ENCODE peak calls at places on chromosomes 13 and 19, in ten cellular contexts. A is spleen, D is tibial nerve, O is uterus, C is breast epithelium, K is esophagus muscularis mucosa, S is Peyer's patch, V is GM12892, W is stomach, X is esophagus squamous epithelium. N is an unnamed sample.
A peak's percentile ranks its signal among the peaks of the same experiment; 100 is the strongest.

GRCh38 chr19:7848779-7849457 is 18.9 kb downstream of the EVI5L start:
- DNase-seq in O (no peak), V (no peak), K (no peak), D (no peak), A (no peak), S (peak; percentile 46), X (no peak), W (no peak), C (no peak), N (no peak)

GRCh38 chr13:47178090-47178950 is 281.5 kb upstream of the HTR2A start:
- DNase-seq in D (no peak), A (no peak), S (no peak), O (no peak), V (no peak), W (no peak), C (no peak), X (no peak), K (no peak), N (no peak)

GRCh38 chr19:44807652-44808462 is 1.0 kb upstream of the BCAM start:
- DNase-seq in W (peak; percentile 59), V (no peak), S (no peak), O (peak; percentile 36), K (no peak), X (no peak), D (peak; percentile 27), C (peak; percentile 69), A (no peak), N (no peak)

GRCh38 chr13:20264271-20265018 is 32.3 kb upstream of the GJB6 start:
- DNase-seq in C (no peak), K (peak; percentile 45), O (no peak), X (no peak), S (no peak), A (no peak), V (no peak), D (no peak), W (no peak), N (no peak)

GRCh38 chr13:70893832-70894231 is 785.6 kb upstream of the KLHL1 start:
- DNase-seq in C (no peak), A (no peak), V (no peak), D (no peak), K (no peak), X (no peak), O (no peak), S (no peak), W (no peak), N (no peak)

GRCh38 chr19:54186351-54186750 is 3.0 kb downstream of the MBOAT7 start:
- DNase-seq in V (no peak), X (no peak), D (no peak), O (no peak), A (peak; percentile 68), W (no peak), C (no peak), K (no peak), S (no peak), N (no peak)

GRCh38 chr13:36130168-36130541 is 1.0 kb downstream of the DCLK1 start:
- DNase-seq in C (no peak), V (no peak), X (no peak), S (no peak), A (no peak), D (no peak), W (no peak), K (no peak), O (no peak), N (no peak)

GRCh38 chr19:14073925-14074838 is 1.6 kb downstream of the MISP3 start:
- DNase-seq in S (peak; percentile 81), C (no peak), A (peak; percentile 84), W (peak; percentile 66), V (no peak), K (no peak), X (no peak), O (no peak), D (peak; percentile 23), N (peak; percentile 64)

GRCh38 chr13:28636078-28636477 is 22.9 kb upstream of the POMP start:
- DNase-seq in D (no peak), V (no peak), X (no peak), C (no peak), A (no peak), S (no peak), K (no peak), W (no peak), O (no peak), N (no peak)

GRCh38 chr13:27977476-27978300 is 8.6 kb upstream of the CDX2 start:
- DNase-seq in S (peak; percentile 63), D (no peak), A (no peak), K (no peak), W (no peak), C (no peak), V (no peak), X (no peak), O (no peak), N (peak; percentile 72)

GRCh38 chr19:46299695-46300094 is 2.9 kb downstream of the HIF3A start:
- DNase-seq in X (no peak), O (no peak), S (peak; percentile 57), C (no peak), V (no peak), W (no peak), D (no peak), A (no peak), K (no peak), N (no peak)

GRCh38 chr19:1416014-1416841 is 8.8 kb downstream of the DAZAP1 start:
- DNase-seq in A (no peak), S (no peak), C (no peak), K (no peak), X (no peak), D (no peak), V (no peak), W (no peak), O (no peak), N (no peak)
- TF ChIP-seq POLR2A in A (no peak), S (no peak), C (no peak), K (no peak), X (no peak), D (no peak), V (no peak), W (no peak), O (no peak), N (no peak)

GRCh38 chr19:39125199-39125553 is 410 bp upstream of the PAK4 start:
- DNase-seq in V (no peak), C (no peak), S (no peak), K (no peak), D (no peak), W (no peak), A (no peak), O (no peak), X (no peak), N (no peak)

GRCh38 chr19:39126312-39126561 is 651 bp downstream of the PAK4 start:
- DNase-seq in X (no peak), O (no peak), V (no peak), S (no peak), D (no peak), A (no peak), C (no peak), K (no peak), W (no peak), N (no peak)

GRCh38 chr19:39126593-39127187 is 1.1 kb downstream of the PAK4 start:
- DNase-seq in O (no peak), A (no peak), X (no peak), V (no peak), W (peak; percentile 86), S (peak; percentile 84), D (no peak), K (no peak), C (no peak), N (no peak)

GRCh38 chr19:39124136-39124764 is 1.3 kb upstream of the PAK4 start:
- DNase-seq in K (no peak), D (no peak), A (no peak), C (no peak), W (no peak), V (no peak), O (no peak), S (no peak), X (no peak), N (no peak)

GRCh38 chr19:39125554-39126311 is at the start of gene PAK4:
- DNase-seq in W (peak; percentile 98), S (peak; percentile 98), K (peak; percentile 99), C (peak; percentile 98), V (peak; percentile 100), D (peak; percentile 98), O (peak; percentile 98), X (peak; percentile 80), A (peak; percentile 99), N (peak; percentile 84)
- TF ChIP-seq POLR2A in W (peak; percentile 18), S (peak; percentile 66), K (no peak), C (peak; percentile 77), V (peak; percentile 82), D (peak; percentile 83), O (peak; percentile 54), X (no peak), A (peak; percentile 5), N (peak; percentile 67)

DNA sequence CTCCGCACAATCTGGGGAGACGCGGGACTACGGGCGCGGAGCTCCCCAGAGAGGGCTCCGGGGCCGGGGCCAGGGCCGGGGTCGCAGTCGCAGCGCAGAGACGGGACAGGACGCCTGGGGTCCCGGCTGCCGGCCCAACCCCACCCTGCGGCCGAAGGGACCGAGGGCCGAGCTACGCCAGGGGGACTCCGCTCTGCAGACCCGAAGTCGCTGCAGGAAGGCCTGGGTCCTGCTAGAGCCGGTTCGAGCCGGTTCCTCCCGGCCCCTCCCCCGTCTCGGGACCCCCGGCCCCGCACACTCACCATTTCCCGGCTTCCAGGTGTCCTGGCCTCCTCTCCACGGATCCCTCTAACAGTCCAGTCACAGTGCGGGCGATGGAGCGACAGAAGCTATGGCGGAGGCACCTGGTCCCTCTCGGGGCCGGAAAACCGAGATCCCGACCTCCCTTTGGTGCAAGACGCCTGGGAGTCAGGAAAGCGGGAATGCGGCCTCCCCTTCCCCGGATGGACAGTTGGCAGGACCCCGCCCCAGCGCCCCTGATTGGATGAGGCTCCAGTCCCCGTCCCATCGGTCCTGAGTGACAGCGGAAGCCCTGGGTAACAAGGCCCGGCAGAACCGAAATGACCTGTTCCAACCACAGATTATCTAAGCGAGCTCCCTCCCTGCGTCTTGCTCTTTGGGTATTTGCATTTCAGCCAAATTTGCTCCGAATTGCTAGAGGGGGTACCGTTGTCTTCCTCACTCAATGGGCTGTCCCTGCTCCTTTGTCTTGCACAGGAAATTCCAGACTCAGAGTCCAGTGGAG is at the start of gene ZNF625:
- DNase-seq in O (peak; percentile 85), X (no peak), W (peak; percentile 83), C (peak; percentile 92), V (peak; percentile 60), K (peak; percentile 97), A (peak; percentile 90), S (peak; percentile 78), D (peak; percentile 70), N (peak; percentile 85)
- TF ChIP-seq POLR2A in O (peak; percentile 10), X (no peak), W (peak; percentile 28), C (no peak), V (peak; percentile 58), K (no peak), A (no peak), S (no peak), D (peak; percentile 36), N (peak; percentile 93)

DNA sequence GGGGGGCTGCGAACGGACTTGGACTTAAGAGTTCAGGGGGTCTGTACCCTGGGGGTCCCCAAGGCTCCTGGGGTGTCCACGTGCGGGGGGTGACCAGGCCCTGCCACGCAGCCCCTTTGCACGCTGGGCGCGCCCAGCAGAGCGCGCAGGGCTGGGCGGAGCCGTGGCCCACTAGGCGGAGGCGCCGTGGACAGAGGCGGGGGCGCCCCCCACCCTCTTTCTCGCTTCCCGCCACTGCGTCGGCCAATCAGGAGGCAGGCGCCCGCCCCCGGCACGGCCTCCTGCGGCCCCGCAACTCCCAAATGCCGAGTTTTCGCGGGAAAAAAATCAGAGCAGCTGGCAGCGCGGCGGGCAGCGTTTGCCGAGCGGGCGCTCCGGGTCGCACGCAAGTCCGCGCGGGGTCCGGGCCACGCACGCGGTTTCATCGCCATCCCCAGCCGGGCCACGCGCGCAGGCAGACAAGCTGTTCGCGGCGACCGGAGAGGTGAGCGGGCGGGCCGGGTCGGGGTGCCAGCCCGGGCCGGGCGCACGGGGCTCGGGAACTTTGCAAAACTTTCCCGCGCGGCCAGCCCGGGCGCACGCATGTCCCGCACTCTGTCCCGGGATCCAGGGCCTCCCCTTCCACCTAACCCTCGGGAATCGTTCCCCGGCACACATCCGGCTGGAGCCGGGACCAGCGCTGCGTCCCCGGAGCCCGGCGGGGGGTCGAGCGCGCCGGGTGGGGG is at the start of gene UHRF1:
- DNase-seq in W (no peak), V (no peak), C (no peak), O (no peak), S (peak; percentile 56), A (no peak), X (no peak), K (no peak), D (no peak), N (no peak)
- TF ChIP-seq POLR2A in W (no peak), V (peak; percentile 70), C (no peak), O (no peak), S (no peak), A (no peak), X (no peak), K (no peak), D (no peak), N (no peak)